ENCODE peak calls at places on chromosomes 16 and 17, in nine cellular contexts. M, E, N, X, U, D, P, Y and C are unnamed samples. For H3K4me1, the result is how much of the 10 kb centered on the place peaks cover.

GRCh38 chr16:56948234-56948633 is 13.5 kb upstream of the CETP start:
- DNase-seq in M (no peak), X (no peak), Y (no peak), U (no peak), D (no peak), P (no peak), E (no peak), N (no peak), C (no peak)

GRCh38 chr17:27295945-27296344 is 2.0 kb downstream of the WSB1 start:
- DNase-seq in X (no peak), D (no peak), U (no peak), P (no peak), N (no peak), Y (peak), E (peak), M (no peak), C (no peak)

GRCh38 chr16:21650517-21650916 is 1.9 kb downstream of the IGSF6 start:
- DNase-seq in D (no peak), E (no peak), M (no peak), Y (peak), N (no peak), U (no peak), P (no peak), X (no peak), C (no peak)

GRCh38 chr16:185691-186090 is 5.4 kb downstream of the HBQ1 start:
- DNase-seq in U (no peak), N (no peak), E (no peak), X (no peak), D (no peak), P (no peak), M (no peak), Y (no peak), C (no peak)

GRCh38 chr16:82672676-82673075 is 45.9 kb downstream of the CDH13 start:
- DNase-seq in P (no peak), U (no peak), M (no peak), N (no peak), D (no peak), E (peak), X (no peak), Y (no peak), C (no peak)

GRCh38 chr17:63479495-63480184 is 2.8 kb downstream of the ACE start:
- DNase-seq in N (no peak), M (no peak), X (no peak), Y (no peak), E (no peak), U (peak), P (no peak), D (no peak), C (no peak)

GRCh38 chr16:87854053-87854906 is 15.0 kb downstream of the SLC7A5 start:
- DNase-seq in M (no peak), P (no peak), U (peak), D (no peak), X (peak), Y (no peak), N (no peak), E (peak), C (no peak)

GRCh38 chr16:27465483-27465879 is 63.5 kb downstream of the IL21R start:
- DNase-seq in E (no peak), M (no peak), N (no peak), D (no peak), P (no peak), Y (no peak), U (no peak), X (peak), C (no peak)

GRCh38 chr17:27530791-27531391 is 74.6 kb downstream of the KSR1 start:
- DNase-seq in Y (no peak), X (peak), M (no peak), D (no peak), U (no peak), E (no peak), N (no peak), P (no peak), C (no peak)

GRCh38 chr17:9750488-9750887 is 40.9 kb downstream of the DHRS7C start:
- DNase-seq in N (no peak), M (no peak), D (no peak), Y (no peak), X (no peak), U (no peak), E (no peak), P (no peak), C (no peak)

GRCh38 chr17:67995568-67996191 is 589 bp downstream of the C17orf58 start:
- DNase-seq in P (peak), U (peak), Y (peak), M (peak), N (no peak), E (peak), D (peak), X (peak), C (peak)

GRCh38 chr17:50052822-50053653 is 2.9 kb upstream of the ITGA3 start:
- DNase-seq in U (peak), Y (no peak), D (no peak), N (no peak), X (peak), E (peak), M (no peak), P (no peak), C (no peak)

GRCh38 chr17:77214743-77215142 is 74.0 kb downstream of the SEC14L1 start:
- DNase-seq in U (peak), N (peak), Y (peak), D (peak), M (no peak), P (peak), E (peak), X (peak), C (peak)

GRCh38 chr16:57388359-57389086 is 16.0 kb upstream of the CCL17 start:
- DNase-seq in N (no peak), E (peak), X (no peak), P (no peak), D (no peak), U (no peak), M (no peak), Y (no peak), C (no peak)

GRCh38 chr17:45309400-45309799 is 7.4 kb downstream of the MAP3K14 start:
- DNase-seq in Y (no peak), N (no peak), P (no peak), X (no peak), D (no peak), U (no peak), E (no peak), M (no peak), C (no peak)

GRCh38 chr16:50909831-50910697 is 168.2 kb downstream of the CYLD start:
- DNase-seq in X (no peak), E (no peak), D (no peak), U (no peak), P (no peak), N (no peak), M (no peak), Y (no peak), C (no peak)

GRCh38 chr16:58843675-58844074 is 109.6 kb upstream of the GOT2 start:
- DNase-seq in U (peak), N (peak), M (peak), X (peak), Y (peak), E (peak), D (peak), P (peak), C (peak)

GRCh38 chr17:19299866-19300265 is 62.7 kb downstream of the B9D1 start:
- DNase-seq in P (no peak), U (no peak), E (no peak), D (no peak), X (no peak), Y (no peak), N (no peak), M (no peak), C (no peak)

GRCh38 chr16:55571191-55571897 is 4.9 kb downstream of the CAPNS2 start:
- DNase-seq in D (no peak), M (no peak), U (no peak), E (no peak), X (no peak), P (no peak), Y (no peak), N (no peak), C (no peak)

GRCh38 chr17:76124582-76125390 is 16.3 kb downstream of the FOXJ1 start:
- DNase-seq in X (peak), M (no peak), P (peak), E (peak), N (no peak), D (peak), U (peak), Y (peak), C (peak)

GRCh38 chr16:50102046-50102756 is 36.4 kb downstream of the HEATR3 start:
- DNase-seq in P (no peak), N (no peak), D (no peak), M (no peak), X (no peak), Y (peak), U (no peak), E (no peak), C (no peak)

GRCh38 chr17:76036497-76037380 is 9.6 kb upstream of the EVPL start:
- DNase-seq in M (no peak), D (peak), E (no peak), P (peak), N (no peak), Y (no peak), X (no peak), U (peak), C (no peak)

GRCh38 chr16:67884-68789 is 4.3 kb downstream of the RHBDF1 start:
- DNase-seq in X (no peak), U (no peak), D (no peak), N (no peak), M (no peak), P (no peak), E (no peak), Y (peak), C (no peak)

GRCh38 chr17:55817273-55817709 is 66.4 kb downstream of the PCTP start:
- DNase-seq in E (no peak), N (no peak), Y (no peak), U (no peak), M (no peak), D (no peak), X (no peak), P (no peak), C (no peak)

GRCh38 chr17:74749262-74750038 is 1.0 kb downstream of the NHERF1 start:
- DNase-seq in U (peak), Y (peak), D (peak), M (no peak), X (peak), P (peak), N (no peak), E (peak), C (peak)

GRCh38 chr16:7605812-7606211 is 273.2 kb downstream of the RBFOX1 start:
- DNase-seq in P (no peak), Y (no peak), D (no peak), X (no peak), M (no peak), E (no peak), U (no peak), N (no peak), C (no peak)

GRCh38 chr17:32261521-32261792 is 4.2 kb upstream of the RHBDL3 start:
- DNase-seq in D (no peak), E (no peak), U (no peak), P (no peak), X (no peak), Y (no peak), M (no peak), N (no peak), C (no peak)

GRCh38 chr17:31877911-31878702 is 19.1 kb upstream of the COPRS start:
- DNase-seq in X (no peak), N (no peak), Y (no peak), U (no peak), D (no peak), M (no peak), P (no peak), E (no peak), C (no peak)

GRCh38 chr17:79185671-79186070 is 111.0 kb downstream of the ENGASE start:
- DNase-seq in X (no peak), Y (no peak), D (no peak), N (no peak), M (no peak), P (no peak), U (no peak), E (no peak), C (no peak)

GRCh38 chr17:82807562-82807961 is 32.3 kb downstream of the ZNF750 start:
- DNase-seq in P (no peak), M (no peak), Y (no peak), X (no peak), D (no peak), N (no peak), U (no peak), E (no peak), C (no peak)

GRCh38 chr16:79601092-79601977 is 798 bp upstream of the MAF start:
- DNase-seq in Y (peak), X (peak), N (no peak), E (no peak), U (peak), P (peak), M (peak), D (peak), C (no peak)

DNA sequence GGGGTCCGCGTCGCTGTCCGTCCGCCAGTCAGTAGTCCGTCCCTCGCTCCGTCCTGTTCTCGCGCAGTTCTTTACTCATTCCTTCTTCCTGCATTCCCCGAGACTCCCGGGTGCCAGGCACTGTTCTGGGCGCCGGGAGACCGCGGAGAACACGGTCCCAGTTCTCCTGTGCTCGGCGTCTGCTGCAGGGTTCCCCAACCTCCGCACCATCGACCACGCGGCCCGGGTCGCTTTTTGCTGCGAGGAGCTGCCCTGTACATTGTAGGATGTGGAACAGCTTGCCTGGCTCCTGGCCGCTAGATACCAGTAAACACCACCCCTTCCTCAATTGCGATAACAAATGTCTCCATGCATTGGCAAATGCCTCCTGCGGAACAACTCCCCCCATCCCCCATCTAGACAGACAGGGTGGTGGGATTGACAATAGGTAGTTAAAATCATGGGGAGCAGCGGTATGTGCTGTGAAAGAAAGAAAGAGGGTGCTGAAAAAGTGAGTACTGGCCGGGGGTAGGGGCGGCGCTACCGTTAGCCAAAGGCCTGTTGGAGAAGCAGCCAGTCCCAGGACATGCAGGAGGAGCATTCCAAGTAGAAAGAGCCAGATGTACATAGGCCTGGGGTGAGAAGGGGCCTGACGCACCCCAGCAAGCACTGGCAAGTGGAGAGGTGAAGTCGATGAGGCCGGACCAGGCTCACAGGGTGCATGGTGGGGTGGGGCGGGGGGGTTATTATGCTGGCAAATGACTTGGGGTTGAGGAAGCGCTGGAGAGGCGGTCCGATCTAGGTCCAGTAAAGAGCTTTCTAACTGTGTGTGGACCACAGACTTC is 655 bp downstream of the TRAF7 start:
- DNase-seq in E (peak), D (peak), X (peak), Y (peak), M (peak), N (no peak), P (peak), U (peak), C (peak)
- H3K4me1 ChIP-seq in E (under half), D (under half), X (under half), Y (under half), M (under half), N (under half), P (under half), U (half or more), C (under half)

GRCh38 chr16:12228607-12229499 is 252.3 kb downstream of the SNX29 start:
- DNase-seq in E (peak), M (no peak), Y (peak), D (peak), P (peak), U (peak), N (peak), X (peak), C (peak)
- H2AFZ ChIP-seq in E (peak), M (no peak), Y (no peak), D (peak), P (no peak), U (no peak), N (no peak), X (no peak), C (peak)

GRCh38 chr17:61597606-61598005 is 6.6 kb upstream of the NACA2 start:
- DNase-seq in M (no peak), U (peak), N (no peak), E (no peak), X (no peak), Y (no peak), D (no peak), P (no peak), C (no peak)
- TF ChIP-seq EZH2phosphoT487 in M (no peak), U (no peak), N (no peak), E (no peak), X (no peak), Y (no peak), D (no peak), P (no peak), C (no peak)

GRCh38 chr16:11391576-11391975 is 46.3 kb downstream of the RMI2 start:
- DNase-seq in D (peak), Y (no peak), N (no peak), M (no peak), X (peak), P (no peak), E (peak), U (peak), C (no peak)
- H3K4me1 ChIP-seq in D (under half), Y (under half), N (under half), M (under half), X (under half), P (under half), E (under half), U (under half), C (under half)

GRCh38 chr17:81667754-81668153 is 1.2 kb downstream of the CCDC137 start:
- DNase-seq in N (no peak), U (peak), P (peak), E (peak), D (peak), X (no peak), M (no peak), Y (peak), C (peak)

GRCh38 chr17:81666342-81667191 is at the start of the genes CCDC137 and OXLD1:
- DNase-seq in M (peak), Y (peak), D (peak), X (peak), E (peak), U (peak), P (peak), N (peak), C (peak)

GRCh38 chr17:81666092-81666341 is 388 bp downstream of the OXLD1 start:
- DNase-seq in D (peak), P (peak), E (no peak), U (no peak), Y (peak), M (no peak), X (no peak), N (no peak), C (peak)

GRCh38 chr17:81664051-81664470 is 2.3 kb downstream of the OXLD1 start:
- DNase-seq in M (no peak), E (peak), X (no peak), P (no peak), N (peak), Y (no peak), U (no peak), D (no peak), C (no peak)

GRCh38 chr17:81665205-81666091 is 957 bp downstream of the OXLD1 start:
- DNase-seq in X (no peak), E (peak), U (peak), P (peak), N (no peak), M (peak), Y (peak), D (peak), C (peak)
- H2AFZ ChIP-seq in X (peak), E (peak), U (peak), P (peak), N (no peak), M (peak), Y (peak), D (no peak), C (peak)

DNA sequence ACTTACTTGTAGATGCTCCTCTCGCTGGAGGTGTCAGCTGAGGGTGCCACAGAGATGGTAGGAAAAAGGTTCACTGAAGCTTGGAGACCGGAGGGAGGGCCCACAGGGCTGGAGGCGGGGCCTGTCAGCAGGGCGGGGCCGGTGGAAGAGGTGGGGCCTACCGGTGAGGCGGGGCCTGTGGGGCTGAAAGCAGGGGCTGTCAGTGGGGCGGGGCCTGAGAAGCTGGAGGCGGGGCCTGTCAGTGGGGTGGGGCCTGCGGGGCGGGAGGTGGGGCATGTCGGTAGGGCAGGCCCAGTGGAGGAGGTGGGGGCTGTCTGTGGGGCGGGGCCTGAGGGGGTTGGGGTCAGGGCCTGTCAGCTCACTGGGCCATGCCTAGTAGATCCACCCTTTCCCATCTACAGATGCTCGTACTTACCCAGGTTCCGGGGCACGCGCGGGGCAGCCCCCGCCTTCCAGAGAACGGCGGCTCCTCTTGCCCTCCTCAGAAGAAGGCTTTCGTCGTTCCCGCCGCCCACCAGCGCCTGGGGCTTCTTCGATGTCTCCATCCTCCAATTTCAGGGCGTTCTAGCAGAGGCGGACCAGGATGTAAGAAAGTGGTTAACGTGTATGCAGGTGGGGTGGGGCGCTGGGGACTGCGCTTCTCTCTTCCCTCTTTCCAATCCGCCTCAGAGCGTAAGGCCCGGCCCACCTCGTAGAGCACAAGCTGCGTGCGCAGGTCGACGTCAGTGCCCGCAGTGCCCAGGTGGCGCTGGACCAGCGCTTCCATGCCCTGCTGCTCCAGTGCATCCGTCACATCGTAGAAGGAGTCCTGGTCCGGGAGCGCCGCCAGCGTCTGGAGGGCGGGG is 9.8 kb downstream of the TMEM208 start:
- DNase-seq in Y (peak), X (peak), E (peak), U (peak), M (peak), P (peak), D (peak), N (peak), C (peak)
- TF ChIP-seq EZH2phosphoT487 in Y (no peak), X (no peak), E (no peak), U (no peak), M (no peak), P (no peak), D (no peak), N (no peak), C (no peak)

GRCh38 chr17:72901657-72902056 is 190.8 kb downstream of the SLC39A11 start:
- DNase-seq in X (no peak), E (no peak), D (no peak), Y (no peak), M (no peak), U (no peak), P (no peak), N (no peak), C (no peak)
- H3K4me1 ChIP-seq in X (under half), E (under half), D (under half), Y (under half), M (under half), U (under half), P (under half), N (under half), C (under half)

GRCh38 chr16:72124761-72125634 is 31.4 kb downstream of the DHX38 start:
- DNase-seq in U (peak), N (peak), P (peak), D (peak), E (peak), X (peak), Y (peak), M (peak), C (peak)

GRCh38 chr16:72122916-72123315 is 29.3 kb downstream of the DHX38 start:
- DNase-seq in X (no peak), D (no peak), E (no peak), U (no peak), N (no peak), M (no peak), Y (no peak), P (no peak), C (no peak)

GRCh38 chr16:72123426-72123825 is 29.8 kb downstream of the DHX38 start:
- DNase-seq in P (no peak), X (no peak), E (no peak), Y (no peak), U (no peak), N (no peak), D (no peak), M (no peak), C (no peak)

GRCh38 chr16:72125635-72126428 is 32.2 kb downstream of the DHX38 start:
- DNase-seq in N (no peak), P (no peak), X (no peak), D (no peak), U (no peak), E (no peak), Y (no peak), M (no peak), C (no peak)

DNA sequence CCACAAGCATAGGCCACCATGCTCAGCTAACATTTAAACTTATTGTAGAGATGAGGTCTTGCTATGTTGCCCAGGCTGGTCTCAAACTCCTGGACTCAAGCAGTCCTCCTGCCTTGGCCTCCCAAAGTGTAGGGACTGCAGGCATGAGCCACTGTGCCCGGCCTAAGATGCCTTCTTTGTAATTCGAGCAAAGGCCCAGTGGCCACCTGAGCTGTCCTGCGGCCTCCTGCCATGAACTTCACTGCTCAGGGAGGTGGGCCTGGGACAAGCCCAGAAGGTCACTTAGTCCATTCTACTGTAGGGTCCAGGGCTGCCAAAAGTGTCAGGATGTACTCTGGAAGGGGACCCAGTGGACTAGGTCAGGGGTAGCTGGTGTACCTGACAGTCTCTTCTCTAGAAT is 30.5 kb downstream of the DHX38 start:
- DNase-seq in P (no peak), M (no peak), Y (no peak), E (no peak), D (no peak), N (no peak), X (no peak), U (no peak), C (no peak)
- H2AFZ ChIP-seq in P (no peak), M (no peak), Y (no peak), E (no peak), D (no peak), N (no peak), X (no peak), U (no peak), C (no peak)